ENCODE peak calls at places on chromosomes 7 and 10, in six cellular contexts. C, K, I, W, F and V are unnamed samples.
A peak's percentile ranks its signal among the peaks of the same experiment; 100 is the strongest.

GRCh38 chr7:150447966-150448788 is 2.3 kb upstream of the GIMAP8 start:
- DNase-seq in C (no peak), K (no peak), I (no peak), W (no peak), F (no peak), V (no peak)

GRCh38 chr10:69864321-69864720 is 62.6 kb downstream of the COL13A1 start:
- DNase-seq in C (peak; percentile 93), K (no peak), I (no peak), W (no peak), F (no peak), V (no peak)

GRCh38 chr7:30166155-30166840 is 31.5 kb downstream of the MTURN start:
- DNase-seq in C (no peak), K (no peak), I (no peak), W (no peak), F (no peak), V (peak; percentile 12)

GRCh38 chr10:78736926-78737618 is 331.7 kb upstream of the ZMIZ1 start:
- DNase-seq in C (no peak), K (no peak), I (no peak), W (no peak), F (no peak), V (no peak)

GRCh38 chr7:155306677-155307470 is 9.2 kb downstream of the INSIG1 start:
- DNase-seq in C (no peak), K (no peak), I (no peak), W (no peak), F (no peak), V (no peak)

GRCh38 chr7:149799397-149800168 is 26.2 kb upstream of the ZNF467 start:
- DNase-seq in C (no peak), K (peak; percentile 34), I (no peak), W (peak; percentile 69), F (no peak), V (no peak)

GRCh38 chr7:157336383-157337315 is at the start of gene DNAJB6:
- DNase-seq in C (peak; percentile 72), K (peak; percentile 93), I (peak; percentile 95), W (peak; percentile 94), F (peak; percentile 88), V (peak; percentile 97)

GRCh38 chr7:134931487-134931886 is 54.8 kb upstream of the AGBL3 start:
- DNase-seq in C (no peak), K (no peak), I (no peak), W (no peak), F (no peak), V (no peak)

GRCh38 chr7:78063758-78064157 is 265.2 kb downstream of the PHTF2 start:
- DNase-seq in C (peak; percentile 32), K (no peak), I (no peak), W (no peak), F (no peak), V (no peak)

GRCh38 chr10:2120781-2121180 is 383.5 kb upstream of the ADARB2 start:
- DNase-seq in C (no peak), K (no peak), I (no peak), W (no peak), F (no peak), V (no peak)

GRCh38 chr7:107528461-107528860 is 35.3 kb downstream of the COG5 start:
- DNase-seq in C (peak; percentile 70), K (no peak), I (no peak), W (no peak), F (no peak), V (no peak)

GRCh38 chr10:84095821-84096497 is 43.4 kb upstream of the GHITM start:
- DNase-seq in C (peak; percentile 39), K (no peak), I (no peak), W (no peak), F (no peak), V (peak; percentile 4)

GRCh38 chr7:26690135-26690534 is 174.3 kb downstream of the SKAP2 start:
- DNase-seq in C (no peak), K (no peak), I (no peak), W (no peak), F (no peak), V (no peak)